ENCODE peak calls at places on chromosomes 11 and 22, in eight cellular contexts. Q, H, S, X, W, E, D and Y are unnamed samples.

GRCh38 chr11:120682026-120682649 is 170.6 kb downstream of the GRIK4 start:
- DNase-seq in Q (no peak), H (no peak), S (no peak), X (no peak), W (no peak), E (no peak), D (no peak), Y (no peak)

GRCh38 chr22:37610480-37611148 is 2.0 kb downstream of the GGA1 start:
- DNase-seq in Q (no peak), H (no peak), S (peak), X (no peak), W (peak), E (no peak), D (no peak), Y (no peak)

GRCh38 chr11:2092956-2093412 is 46.2 kb downstream of the IGF2 start:
- DNase-seq in Q (no peak), H (peak), S (peak), X (peak), W (peak), E (peak), D (peak), Y (no peak)

GRCh38 chr22:48749555-48750227 is 1078.0 kb downstream of the BRD1 start:
- DNase-seq in Q (no peak), H (no peak), S (no peak), X (no peak), W (no peak), E (peak), D (no peak), Y (no peak)

GRCh38 chr11:128607819-128608218 is 20.5 kb upstream of the ETS1 start:
- DNase-seq in Q (no peak), H (no peak), S (no peak), X (no peak), W (no peak), E (no peak), D (no peak), Y (no peak)

GRCh38 chr11:30911247-30911646 is 325.1 kb upstream of the MPPED2 start:
- DNase-seq in Q (no peak), H (no peak), S (peak), X (no peak), W (no peak), E (no peak), D (no peak), Y (no peak)

GRCh38 chr11:1990872-1991578 is 6.6 kb downstream of the H19 start:
- DNase-seq in Q (no peak), H (no peak), S (no peak), X (no peak), W (no peak), E (no peak), D (no peak), Y (no peak)

GRCh38 chr11:69958308-69958707 is 119.8 kb upstream of the ANO1 start:
- DNase-seq in Q (no peak), H (peak), S (no peak), X (no peak), W (no peak), E (no peak), D (no peak), Y (no peak)

DNA sequence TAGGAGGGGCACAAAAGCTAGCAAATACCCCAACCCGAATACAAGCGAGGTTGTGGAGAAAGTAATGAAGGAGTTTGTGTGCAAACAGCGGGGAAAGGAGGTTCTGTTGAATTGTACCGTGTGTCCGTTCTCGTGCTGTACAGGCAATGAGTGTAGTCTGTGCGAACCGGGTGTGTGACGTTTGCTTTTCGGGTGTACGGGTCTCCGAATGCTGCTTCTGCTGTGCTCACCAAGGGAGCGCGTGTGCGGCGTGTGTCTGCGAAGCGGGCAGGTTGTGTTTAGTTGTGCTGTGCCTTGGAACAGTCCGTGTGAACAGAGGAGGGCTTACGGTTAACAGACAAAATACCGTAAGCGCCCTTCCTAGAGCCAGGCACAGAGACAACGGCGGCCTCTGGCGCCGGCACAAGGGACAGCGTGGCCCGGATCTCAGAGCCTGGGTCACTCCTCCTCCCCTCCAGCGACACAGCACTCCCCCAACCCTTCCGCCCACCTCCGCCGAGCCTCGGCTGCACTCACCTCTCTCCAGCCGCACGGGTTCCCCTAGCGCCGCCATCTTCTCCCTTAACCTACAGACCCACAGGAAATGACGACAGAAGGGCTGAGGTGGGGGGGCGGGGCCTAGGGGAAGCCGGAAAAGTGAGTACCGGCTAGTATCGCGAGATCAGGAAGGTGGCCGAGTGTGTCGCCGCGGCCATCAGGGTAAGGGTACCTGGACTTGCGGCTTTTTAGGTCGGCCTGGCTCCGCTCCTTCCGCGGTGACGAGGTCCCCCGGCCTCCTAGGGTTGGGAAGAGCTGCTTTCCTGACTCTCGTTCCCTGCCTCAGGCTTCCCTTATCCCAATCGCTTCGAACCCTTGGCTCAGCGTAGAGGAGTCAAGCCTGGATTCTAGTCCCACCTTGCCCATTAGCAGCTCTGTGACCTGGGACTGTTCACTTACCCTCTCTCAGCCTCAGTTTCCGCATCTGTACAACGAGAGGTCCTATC is at the start of gene LIN7C:
- DNase-seq in Q (peak), H (peak), S (peak), X (peak), W (peak), E (peak), D (peak), Y (peak)
- TF ChIP-seq CTCF in Q (no peak), H (no peak), S (no peak), X (no peak), W (no peak), E (no peak), D (no peak), Y (no peak)

GRCh38 chr11:7278314-7278917 is 26.7 kb downstream of the SYT9 start:
- DNase-seq in Q (no peak), H (peak), S (peak), X (no peak), W (no peak), E (no peak), D (no peak), Y (no peak)
- TF ChIP-seq CTCF in Q (no peak), H (peak), S (peak), X (peak), W (peak), E (no peak), D (peak), Y (peak)

GRCh38 chr22:19718255-19719054 is 4.2 kb downstream of the SEPTIN5 start:
- DNase-seq in Q (no peak), H (no peak), S (no peak), X (no peak), W (no peak), E (no peak), D (no peak), Y (peak)
- TF ChIP-seq CTCF in Q (no peak), H (no peak), S (no peak), X (no peak), W (no peak), E (no peak), D (no peak), Y (no peak)

DNA sequence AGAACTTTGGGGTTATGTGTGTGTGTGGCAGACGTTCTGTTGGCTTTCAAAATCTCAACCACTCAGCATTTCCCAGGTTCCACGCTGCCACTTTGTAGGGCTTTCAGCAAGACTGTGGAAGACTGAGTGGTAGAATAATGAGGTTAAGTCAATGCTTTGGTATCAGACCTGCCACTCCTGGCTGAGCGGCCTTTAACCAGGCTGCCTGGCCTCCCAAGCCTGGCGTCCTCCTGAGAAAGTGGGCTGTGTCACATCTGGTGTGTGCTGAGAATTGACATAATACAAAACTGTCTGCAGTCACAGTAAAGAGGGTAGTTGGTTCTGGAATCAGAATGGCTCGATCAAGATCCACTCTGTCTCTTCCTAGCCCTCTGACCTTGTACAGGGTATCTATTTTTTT is 126.5 kb downstream of the DBX1 start:
- DNase-seq in Q (no peak), H (no peak), S (no peak), X (peak), W (no peak), E (no peak), D (no peak), Y (no peak)
- TF ChIP-seq CTCF in Q (no peak), H (no peak), S (no peak), X (no peak), W (no peak), E (no peak), D (no peak), Y (no peak)

GRCh38 chr22:45911601-45912271 is 65.2 kb downstream of the WNT7B start:
- DNase-seq in Q (no peak), H (peak), S (peak), X (no peak), W (no peak), E (peak), D (peak), Y (no peak)
- TF ChIP-seq CTCF in Q (no peak), H (no peak), S (peak), X (no peak), W (no peak), E (no peak), D (peak), Y (no peak)

DNA sequence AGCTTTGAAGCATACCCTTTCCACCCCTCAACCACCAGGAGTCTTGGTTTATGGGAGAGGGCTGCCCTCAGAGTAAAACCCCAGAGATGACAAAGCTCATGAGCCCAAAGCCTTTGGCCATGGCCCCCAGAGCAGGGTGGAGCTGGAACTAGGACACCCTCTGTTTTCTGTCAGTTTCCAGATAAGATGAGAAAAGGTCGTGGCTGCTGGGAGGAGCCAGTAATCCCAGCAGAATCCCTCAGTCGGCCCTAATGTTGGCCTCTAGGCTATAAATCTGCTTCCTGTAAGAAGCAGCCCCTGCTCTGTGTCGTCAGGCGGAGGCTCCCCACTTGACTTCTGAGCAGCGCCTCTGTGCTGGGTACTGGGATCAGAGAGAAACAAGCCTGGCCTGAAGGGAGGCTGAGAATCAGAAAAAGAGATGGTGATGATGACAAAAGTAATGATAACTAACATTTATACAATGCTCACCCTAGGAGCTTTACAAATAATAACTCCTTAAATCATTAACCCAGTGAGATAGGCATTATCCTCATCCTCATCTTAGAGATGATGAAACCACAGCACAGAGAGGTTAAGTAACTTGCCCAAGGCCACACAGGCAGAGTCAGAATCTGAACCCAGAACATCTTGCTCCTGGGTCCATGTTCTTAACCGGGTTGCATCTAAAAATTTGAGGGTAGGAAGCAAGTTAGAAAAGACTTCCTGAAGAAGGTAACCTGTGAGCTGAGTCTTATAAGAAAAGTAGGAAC is 471.4 kb downstream of the SOX6 start:
- DNase-seq in Q (no peak), H (peak), S (no peak), X (no peak), W (no peak), E (no peak), D (no peak), Y (no peak)
- TF ChIP-seq CTCF in Q (no peak), H (no peak), S (no peak), X (no peak), W (no peak), E (no peak), D (no peak), Y (no peak)

DNA sequence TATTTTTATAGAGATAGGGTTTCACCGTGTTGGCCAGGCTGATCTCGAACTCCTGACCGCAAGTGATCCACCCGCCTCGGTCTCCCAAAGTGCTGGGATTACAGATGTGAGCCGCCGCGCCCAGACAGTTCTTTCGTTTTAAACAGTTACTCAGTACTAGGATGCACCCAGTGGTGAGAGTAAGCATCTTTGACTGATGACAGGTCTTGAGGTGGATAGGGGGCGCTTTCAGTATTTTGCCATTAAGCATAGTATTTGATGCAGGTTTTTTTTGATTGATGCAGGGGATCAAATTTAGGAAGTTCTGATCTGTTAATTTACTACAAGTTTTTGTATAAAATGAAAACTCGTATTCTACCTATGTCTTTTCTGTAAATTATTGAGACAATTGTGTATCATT is 13.2 kb upstream of the TRIM34 start:
- DNase-seq in Q (no peak), H (no peak), S (no peak), X (no peak), W (no peak), E (no peak), D (no peak), Y (no peak)
- TF ChIP-seq CTCF in Q (no peak), H (no peak), S (no peak), X (no peak), W (no peak), E (no peak), D (peak), Y (no peak)

GRCh38 chr11:6061475-6061874 is 30.9 kb upstream of the OR56A1 start:
- DNase-seq in Q (no peak), H (no peak), S (no peak), X (no peak), W (no peak), E (no peak), D (no peak), Y (no peak)

GRCh38 chr11:6067502-6067901 is 36.9 kb upstream of the OR56A1 start:
- DNase-seq in Q (no peak), H (no peak), S (no peak), X (no peak), W (no peak), E (no peak), D (no peak), Y (no peak)

GRCh38 chr11:6057452-6057851 is 26.9 kb upstream of the OR56A1 start:
- DNase-seq in Q (no peak), H (no peak), S (no peak), X (no peak), W (no peak), E (no peak), D (no peak), Y (no peak)

GRCh38 chr11:6062691-6063358 is 32.3 kb upstream of the OR56A1 start:
- DNase-seq in Q (no peak), H (no peak), S (no peak), X (no peak), W (no peak), E (no peak), D (no peak), Y (no peak)
- TF ChIP-seq CTCF in Q (no peak), H (no peak), S (peak), X (no peak), W (no peak), E (no peak), D (no peak), Y (no peak)

DNA sequence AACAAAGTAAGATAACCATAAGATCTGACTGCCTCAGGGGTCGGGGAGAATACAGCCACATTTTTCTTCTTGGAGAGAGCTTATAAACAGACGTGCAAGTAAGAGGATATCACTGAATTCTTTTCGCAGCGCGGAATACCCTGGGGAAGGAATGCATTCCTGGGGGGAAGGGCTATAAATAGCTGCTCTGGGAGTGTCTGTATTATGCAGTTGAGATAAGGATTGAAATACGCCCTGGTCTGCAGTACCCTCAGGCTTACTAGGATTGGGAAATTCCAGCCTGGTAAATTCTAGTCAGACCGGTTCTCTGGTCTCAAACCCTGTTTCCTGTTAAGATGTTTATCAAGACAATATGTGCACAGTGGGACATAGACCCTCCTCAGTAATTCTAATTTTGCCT is 1491.7 kb upstream of the RAG2 start:
- DNase-seq in Q (no peak), H (peak), S (peak), X (no peak), W (no peak), E (no peak), D (peak), Y (no peak)
- TF ChIP-seq CTCF in Q (no peak), H (no peak), S (no peak), X (no peak), W (no peak), E (no peak), D (no peak), Y (no peak)